ENCODE peak calls at places on chromosomes 7 and 10, in five cellular contexts. One of them, this sample, is unnamed. For H3K27me3 and H3K36me3, the result is how much of the 10 kb centered on the place peaks cover.

GRCh38 chr10:30160431-30160982 is 101.1 kb upstream of the JCAD start:
- DNase-seq in PC-9: no peak
- DNase-seq in mammary epithelial cell: no peak
- DNase-seq in hepatocyte: peak
- DNase-seq in GM23248: no peak
- DNase-seq in this sample: peak

GRCh38 chr7:146510088-146510680 is 393.6 kb downstream of the CNTNAP2 start:
- DNase-seq in PC-9: no peak
- DNase-seq in mammary epithelial cell: no peak
- DNase-seq in hepatocyte: no peak
- DNase-seq in GM23248: no peak
- DNase-seq in this sample: no peak

GRCh38 chr10:71706216-71707121 is 13.1 kb downstream of the C10orf105 start:
- DNase-seq in PC-9: no peak
- DNase-seq in mammary epithelial cell: no peak
- DNase-seq in hepatocyte: no peak
- DNase-seq in GM23248: no peak
- DNase-seq in this sample: no peak

GRCh38 chr10:79132681-79133381 is 64.1 kb downstream of the ZMIZ1 start:
- DNase-seq in PC-9: no peak
- DNase-seq in mammary epithelial cell: no peak
- DNase-seq in hepatocyte: no peak
- DNase-seq in GM23248: no peak
- DNase-seq in this sample: no peak

GRCh38 chr7:7554647-7555575 is 11.8 kb upstream of the MIOS start:
- DNase-seq in PC-9: peak
- DNase-seq in mammary epithelial cell: no peak
- DNase-seq in hepatocyte: no peak
- DNase-seq in GM23248: peak
- DNase-seq in this sample: no peak

GRCh38 chr7:93719546-93719945 is 145.0 kb upstream of the CALCR start:
- DNase-seq in PC-9: no peak
- DNase-seq in mammary epithelial cell: peak
- DNase-seq in hepatocyte: peak
- DNase-seq in GM23248: peak
- DNase-seq in this sample: no peak

GRCh38 chr10:93160829-93161228 is 87.1 kb downstream of the CYP26A1 start:
- DNase-seq in PC-9: no peak
- DNase-seq in mammary epithelial cell: peak
- DNase-seq in hepatocyte: no peak
- DNase-seq in GM23248: peak
- DNase-seq in this sample: no peak

GRCh38 chr7:66522518-66522917 is 106.2 kb upstream of the KCTD7 start:
- DNase-seq in PC-9: no peak
- DNase-seq in mammary epithelial cell: no peak
- DNase-seq in hepatocyte: no peak
- DNase-seq in GM23248: peak
- DNase-seq in this sample: peak

GRCh38 chr10:93815304-93816091 is 57.8 kb downstream of the LGI1 start:
- DNase-seq in PC-9: no peak
- DNase-seq in mammary epithelial cell: peak
- DNase-seq in hepatocyte: peak
- DNase-seq in GM23248: no peak
- DNase-seq in this sample: no peak

GRCh38 chr7:30799206-30799975 is 28.2 kb downstream of the MINDY4 start:
- DNase-seq in PC-9: peak
- DNase-seq in mammary epithelial cell: peak
- DNase-seq in hepatocyte: no peak
- DNase-seq in GM23248: peak
- DNase-seq in this sample: no peak

GRCh38 chr7:112788778-112789343 is 1.3 kb downstream of the TMEM168 start:
- DNase-seq in PC-9: no peak
- DNase-seq in mammary epithelial cell: no peak
- DNase-seq in hepatocyte: no peak
- DNase-seq in GM23248: no peak
- DNase-seq in this sample: no peak

GRCh38 chr7:21159506-21159905 is 268.4 kb upstream of the SP4 start:
- DNase-seq in PC-9: no peak
- DNase-seq in mammary epithelial cell: no peak
- DNase-seq in hepatocyte: no peak
- DNase-seq in GM23248: no peak
- DNase-seq in this sample: no peak

GRCh38 chr10:92742331-92743228 is 52.8 kb downstream of the HHEX start:
- DNase-seq in PC-9: no peak
- DNase-seq in mammary epithelial cell: no peak
- DNase-seq in hepatocyte: no peak
- DNase-seq in GM23248: no peak
- DNase-seq in this sample: no peak

GRCh38 chr7:27976531-27976930 is 204.1 kb downstream of the JAZF1 start:
- DNase-seq in PC-9: no peak
- DNase-seq in mammary epithelial cell: no peak
- DNase-seq in hepatocyte: no peak
- DNase-seq in GM23248: no peak
- DNase-seq in this sample: no peak

GRCh38 chr7:27970350-27970749 is 210.2 kb downstream of the JAZF1 start:
- DNase-seq in PC-9: no peak
- DNase-seq in mammary epithelial cell: no peak
- DNase-seq in hepatocyte: no peak
- DNase-seq in GM23248: no peak
- DNase-seq in this sample: no peak

GRCh38 chr7:27971171-27971570 is 209.4 kb downstream of the JAZF1 start:
- DNase-seq in PC-9: no peak
- DNase-seq in mammary epithelial cell: no peak
- DNase-seq in hepatocyte: no peak
- DNase-seq in GM23248: no peak
- DNase-seq in this sample: no peak

GRCh38 chr7:27972272-27972671 is 208.3 kb downstream of the JAZF1 start:
- DNase-seq in PC-9: no peak
- DNase-seq in mammary epithelial cell: no peak
- DNase-seq in hepatocyte: no peak
- DNase-seq in GM23248: no peak
- DNase-seq in this sample: no peak

GRCh38 chr7:27973625-27974024 is 207.0 kb downstream of the JAZF1 start:
- DNase-seq in PC-9: no peak
- DNase-seq in mammary epithelial cell: no peak
- DNase-seq in hepatocyte: no peak
- DNase-seq in GM23248: no peak
- DNase-seq in this sample: no peak
- H3K27me3 ChIP-seq in PC-9: under half
- H3K27me3 ChIP-seq in mammary epithelial cell: under half
- H3K27me3 ChIP-seq in hepatocyte: under half
- H3K27me3 ChIP-seq in GM23248: under half
- H3K27me3 ChIP-seq in this sample: under half

GRCh38 chr10:4242561-4243035 is 457.6 kb upstream of the KLF6 start:
- DNase-seq in PC-9: peak
- DNase-seq in mammary epithelial cell: peak
- DNase-seq in hepatocyte: no peak
- DNase-seq in GM23248: peak
- DNase-seq in this sample: no peak

GRCh38 chr10:4241724-4242345 is 456.8 kb upstream of the KLF6 start:
- DNase-seq in PC-9: no peak
- DNase-seq in mammary epithelial cell: peak
- DNase-seq in hepatocyte: peak
- DNase-seq in GM23248: peak
- DNase-seq in this sample: peak

GRCh38 chr10:4240641-4241197 is 455.7 kb upstream of the KLF6 start:
- DNase-seq in PC-9: no peak
- DNase-seq in mammary epithelial cell: no peak
- DNase-seq in hepatocyte: no peak
- DNase-seq in GM23248: peak
- DNase-seq in this sample: no peak

GRCh38 chr10:4243651-4244050 is 458.6 kb upstream of the KLF6 start:
- DNase-seq in PC-9: peak
- DNase-seq in mammary epithelial cell: peak
- DNase-seq in hepatocyte: peak
- DNase-seq in GM23248: peak
- DNase-seq in this sample: no peak

DNA sequence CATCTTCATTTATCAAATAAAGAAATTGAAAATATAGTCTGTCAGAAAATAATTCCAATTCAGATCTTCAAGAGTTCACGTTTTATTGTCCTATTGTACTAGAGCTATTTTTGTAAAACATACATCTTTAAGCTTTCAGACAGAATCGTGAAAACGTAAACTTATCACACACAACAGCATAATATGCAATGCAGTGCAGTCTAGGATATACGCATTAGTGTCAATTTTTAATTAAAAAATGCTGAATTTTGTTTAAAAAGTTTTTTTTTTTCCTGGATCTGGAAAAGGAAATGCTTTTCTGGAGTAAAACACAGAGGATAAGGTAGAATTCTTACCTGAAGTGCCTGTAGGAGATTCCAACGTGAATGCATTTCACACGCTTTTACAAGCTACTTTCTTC is 458.2 kb upstream of the KLF6 start:
- DNase-seq in PC-9: no peak
- DNase-seq in mammary epithelial cell: no peak
- DNase-seq in hepatocyte: no peak
- DNase-seq in GM23248: no peak
- DNase-seq in this sample: no peak
- H3K4me3 ChIP-seq in PC-9: peak
- H3K4me3 ChIP-seq in mammary epithelial cell: peak
- H3K4me3 ChIP-seq in hepatocyte: no peak
- H3K4me3 ChIP-seq in GM23248: peak
- H3K4me3 ChIP-seq in this sample: no peak

GRCh38 chr7:36404639-36405408 is 15.2 kb downstream of the ANLN start:
- DNase-seq in PC-9: no peak
- DNase-seq in mammary epithelial cell: no peak
- DNase-seq in hepatocyte: no peak
- DNase-seq in GM23248: no peak
- DNase-seq in this sample: no peak

GRCh38 chr7:36396150-36396549 is 6.5 kb downstream of the ANLN start:
- DNase-seq in PC-9: no peak
- DNase-seq in mammary epithelial cell: no peak
- DNase-seq in hepatocyte: peak
- DNase-seq in GM23248: no peak
- DNase-seq in this sample: no peak

GRCh38 chr7:36405409-36405803 is 15.7 kb downstream of the ANLN start:
- DNase-seq in PC-9: no peak
- DNase-seq in mammary epithelial cell: no peak
- DNase-seq in hepatocyte: no peak
- DNase-seq in GM23248: no peak
- DNase-seq in this sample: no peak

GRCh38 chr7:36400023-36400422 is 10.4 kb downstream of the ANLN start:
- DNase-seq in PC-9: no peak
- DNase-seq in mammary epithelial cell: no peak
- DNase-seq in hepatocyte: no peak
- DNase-seq in GM23248: peak
- DNase-seq in this sample: no peak

DNA sequence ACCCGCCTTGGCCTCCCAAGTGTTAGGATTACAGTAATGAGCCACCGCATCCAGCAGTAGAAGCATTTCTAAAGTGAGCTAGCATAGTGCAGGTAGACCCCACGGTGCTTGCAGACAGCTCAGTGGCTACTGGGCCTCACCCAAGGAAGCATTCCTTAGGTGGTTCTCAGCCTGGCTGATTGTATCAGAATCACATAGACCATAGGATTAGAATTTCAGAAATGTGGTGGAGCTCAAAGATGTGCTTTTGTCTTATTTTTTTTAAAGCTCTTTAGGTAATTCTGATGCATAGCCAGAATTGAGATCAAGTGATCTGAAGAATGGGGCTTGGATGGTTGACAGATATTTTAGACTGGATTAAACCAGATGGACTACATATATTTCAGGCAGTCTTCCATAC is 10.9 kb downstream of the ANLN start:
- DNase-seq in PC-9: peak
- DNase-seq in mammary epithelial cell: no peak
- DNase-seq in hepatocyte: no peak
- DNase-seq in GM23248: peak
- DNase-seq in this sample: no peak
- H3K36me3 ChIP-seq in PC-9: half or more
- H3K36me3 ChIP-seq in mammary epithelial cell: under half
- H3K36me3 ChIP-seq in hepatocyte: under half
- H3K36me3 ChIP-seq in GM23248: under half
- H3K36me3 ChIP-seq in this sample: under half

GRCh38 chr10:99530108-99531025 is 2.4 kb upstream of the NKX2-3 start:
- DNase-seq in PC-9: no peak
- DNase-seq in mammary epithelial cell: no peak
- DNase-seq in hepatocyte: no peak
- DNase-seq in GM23248: no peak
- DNase-seq in this sample: peak
- H3K27me3 ChIP-seq in PC-9: under half
- H3K27me3 ChIP-seq in mammary epithelial cell: half or more
- H3K27me3 ChIP-seq in hepatocyte: half or more
- H3K27me3 ChIP-seq in GM23248: half or more
- H3K27me3 ChIP-seq in this sample: half or more